ENCODE peak calls at places on chromosome 16, in five cellular contexts. R is testis, B is ovary, X is GM12878, M is stomach. C is an unnamed sample.

GRCh38 chr16:57955572-57955971 is 15.4 kb downstream of the CNGB1 start:
- DNase-seq in R (peak; percentile 68), B (peak; percentile 49), X (no peak), M (peak; percentile 82), C (no peak)

GRCh38 chr16:73171380-73171779 is 123.5 kb upstream of the ZFHX3 start:
- DNase-seq in R (no peak), B (no peak), X (no peak), M (no peak), C (no peak)

GRCh38 chr16:1972490-1972877 is 631 bp downstream of the TBL3 start:
- DNase-seq in R (no peak), B (peak; percentile 54), X (no peak), M (no peak), C (no peak)

GRCh38 chr16:17336501-17336900 is 134.3 kb downstream of the XYLT1 start:
- DNase-seq in R (no peak), B (no peak), X (no peak), M (no peak), C (no peak)

GRCh38 chr16:48629016-48629415 is 19.0 kb upstream of the N4BP1 start:
- DNase-seq in R (no peak), B (no peak), X (no peak), M (peak; percentile 18), C (no peak)

GRCh38 chr16:82761236-82761635 is 134.5 kb downstream of the CDH13 start:
- DNase-seq in R (peak; percentile 70), B (peak; percentile 36), X (no peak), M (peak; percentile 30), C (peak; percentile 78)

GRCh38 chr16:923184-923583 is 47.6 kb downstream of the LMF1 start:
- DNase-seq in R (no peak), B (no peak), X (no peak), M (no peak), C (no peak)

GRCh38 chr16:68883685-68884084 is 40.4 kb downstream of the TANGO6 start:
- DNase-seq in R (no peak), B (no peak), X (no peak), M (no peak), C (no peak)

GRCh38 chr16:88010343-88010970 is 59.2 kb downstream of the BANP start:
- DNase-seq in R (no peak), B (no peak), X (no peak), M (peak; percentile 16), C (no peak)

GRCh38 chr16:19882186-19882585 is 2.5 kb downstream of the GPRC5B start:
- DNase-seq in R (no peak), B (no peak), X (no peak), M (no peak), C (no peak)

GRCh38 chr16:35750701-35751104 is 2291.3 kb downstream of the TP53TG3F start:
- DNase-seq in R (no peak), B (no peak), X (no peak), M (no peak), C (no peak)

GRCh38 chr16:27387724-27388123 is 14.2 kb upstream of the IL21R start:
- DNase-seq in R (no peak), B (no peak), X (peak; percentile 74), M (no peak), C (no peak)

GRCh38 chr16:73047536-73048291 is at the start of gene ZFHX3:
- DNase-seq in R (peak; percentile 59), B (peak; percentile 70), X (no peak), M (peak; percentile 79), C (peak; percentile 78)

GRCh38 chr16:29975134-29975538 is 1.5 kb downstream of the TAOK2 start:
- DNase-seq in R (no peak), B (peak; percentile 20), X (no peak), M (no peak), C (no peak)

GRCh38 chr16:77157773-77158172 is 33.2 kb upstream of the MON1B start:
- DNase-seq in R (no peak), B (no peak), X (no peak), M (no peak), C (no peak)

GRCh38 chr16:11691235-11691634 is 23.0 kb downstream of the SNN start:
- DNase-seq in R (no peak), B (no peak), X (no peak), M (no peak), C (no peak)

GRCh38 chr16:48955791-48956190 is 325.8 kb downstream of the CBLN1 start:
- DNase-seq in R (no peak), B (no peak), X (no peak), M (no peak), C (no peak)

GRCh38 chr16:46857261-46857962 is 26.4 kb upstream of the C16orf87 start:
- DNase-seq in R (peak; percentile 23), B (no peak), X (no peak), M (no peak), C (no peak)

GRCh38 chr16:78309763-78310162 is 210.3 kb downstream of the WWOX start:
- DNase-seq in R (no peak), B (no peak), X (no peak), M (no peak), C (no peak)

GRCh38 chr16:47143329-47143676 is 442 bp downstream of the NETO2 start:
- DNase-seq in R (peak; percentile 74), B (peak; percentile 56), X (no peak), M (peak; percentile 64), C (peak; percentile 34)

GRCh38 chr16:59210955-59211541 is 476.9 kb upstream of the GOT2 start:
- DNase-seq in R (peak; percentile 37), B (peak; percentile 33), X (no peak), M (no peak), C (no peak)

GRCh38 chr16:50469744-50470301 is 78.4 kb upstream of the NKD1 start:
- DNase-seq in R (no peak), B (no peak), X (no peak), M (no peak), C (no peak)

GRCh38 chr16:35752773-35753558 is 2293.6 kb downstream of the TP53TG3F start:
- DNase-seq in R (no peak), B (no peak), X (no peak), M (no peak), C (no peak)

GRCh38 chr16:70526403-70526802 is 2.8 kb downstream of the SF3B3 start:
- DNase-seq in R (no peak), B (no peak), X (no peak), M (no peak), C (no peak)

GRCh38 chr16:346587-346986 is 5.9 kb downstream of the AXIN1 start:
- DNase-seq in R (no peak), B (no peak), X (no peak), M (no peak), C (no peak)

GRCh38 chr16:59614466-59615240 is 880.5 kb upstream of the GOT2 start:
- DNase-seq in R (no peak), B (no peak), X (no peak), M (no peak), C (no peak)

GRCh38 chr16:46830417-46830901 is 521 bp downstream of the C16orf87 start:
- DNase-seq in R (peak; percentile 35), B (no peak), X (no peak), M (peak; percentile 46), C (peak; percentile 39)

GRCh38 chr16:23976091-23977001 is 140.6 kb downstream of the PRKCB start:
- DNase-seq in R (no peak), B (no peak), X (no peak), M (no peak), C (no peak)

GRCh38 chr16:51164167-51164566 is 13.1 kb upstream of the SALL1 start:
- DNase-seq in R (no peak), B (no peak), X (no peak), M (no peak), C (no peak)

GRCh38 chr16:49824600-49824999 is 31.3 kb downstream of the ZNF423 start:
- DNase-seq in R (no peak), B (no peak), X (no peak), M (no peak), C (no peak)

GRCh38 chr16:89357055-89357454 is 133.3 kb downstream of the ANKRD11 start:
- DNase-seq in R (no peak), B (peak; percentile 26), X (no peak), M (no peak), C (no peak)
- H3K4me1 ChIP-seq in R (peaks cover 42% of the 10 kb centered on the region), B (peaks cover 25% of the 10 kb centered on the region), X (peaks cover 52% of the 10 kb centered on the region), M (peaks cover 98% of the 10 kb centered on the region), C (peaks cover 53% of the 10 kb centered on the region)

DNA sequence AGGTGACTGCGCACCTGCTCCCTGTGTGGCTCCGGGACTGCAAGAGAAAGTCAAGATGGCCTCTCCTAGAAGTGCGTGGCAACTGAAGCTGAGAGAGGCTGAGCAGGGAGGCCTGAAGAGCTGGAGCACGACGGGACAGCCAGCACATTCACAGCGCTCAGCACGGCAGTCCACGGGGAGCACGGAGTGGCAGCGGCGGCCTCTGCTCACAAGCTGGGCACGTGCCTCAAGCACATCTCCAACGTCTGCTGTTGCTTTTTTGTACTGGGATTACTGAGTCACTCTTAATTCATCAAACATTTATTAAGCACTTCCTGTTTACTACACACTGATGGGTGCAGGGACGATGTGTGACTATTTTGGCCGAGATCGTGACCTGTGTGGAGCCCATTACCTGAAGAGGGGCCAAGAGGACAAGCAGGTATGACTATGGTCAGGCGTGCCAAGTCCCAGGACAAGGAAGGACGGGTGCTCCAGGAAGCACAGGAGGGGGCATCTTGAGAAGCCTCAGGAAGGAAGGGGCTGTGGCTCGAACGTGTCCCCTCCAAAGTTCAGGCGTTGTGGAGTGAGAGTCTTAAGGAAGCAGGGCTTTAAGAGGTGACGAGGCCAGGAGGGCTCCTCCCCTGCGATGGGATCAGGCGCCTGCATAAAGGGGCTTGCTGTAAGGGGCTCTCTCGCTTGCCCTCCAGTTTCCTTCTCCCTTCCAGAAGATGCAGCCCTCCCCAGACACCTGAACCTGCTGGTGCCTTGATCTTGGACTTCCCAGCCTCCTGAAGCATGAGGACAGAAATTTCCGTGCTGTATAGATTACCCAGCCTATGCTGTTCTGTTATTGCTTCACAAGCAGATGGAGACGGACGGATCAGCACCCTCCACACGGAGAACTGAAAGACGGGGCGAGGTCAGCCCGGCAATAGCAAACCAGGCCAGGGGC is 105.8 kb downstream of the ADCY9 start:
- DNase-seq in R (no peak), B (no peak), X (no peak), M (no peak), C (no peak)
- H3K27ac ChIP-seq in R (no peak overlapping the region), B (no peak overlapping the region), X (no peak overlapping the region), M (no peak overlapping the region), C (no peak overlapping the region)

GRCh38 chr16:65832269-65832668 is 534.2 kb upstream of the CDH5 start:
- DNase-seq in R (no peak), B (no peak), X (no peak), M (no peak), C (no peak)
- TF ChIP-seq POLR2A in R (no peak), B (no peak), X (no peak), M (no peak), C (no peak)

GRCh38 chr16:55911616-55912015 is 36.4 kb upstream of the CES5A start:
- DNase-seq in R (no peak), B (no peak), X (no peak), M (no peak), C (no peak)
- H3K4me1 ChIP-seq in R (no peaks in the 10 kb centered on the region), B (no peaks in the 10 kb centered on the region), X (no peaks in the 10 kb centered on the region), M (no peaks in the 10 kb centered on the region), C (no peaks in the 10 kb centered on the region)

C was measured in heart left ventricle.